ENCODE peak calls at places on chromosomes 1 and 21, in four cellular contexts. One of them, this sample, is unnamed.

GRCh38 chr1:59937636-59938210 is 11.2 kb upstream of the CYP2J2 start:
- DNase-seq in NCI-H2171 treated with DMSO at 0.1 percent for 48 hours: no peak
- DNase-seq in neuronal stem cell: no peak
- DNase-seq in activated CD4-positive, alpha-beta T cell treated with anti-CD3 and anti-CD28 coated beads, Interleukin-2, amount 50 U/mL, for 24 hours: no peak
- DNase-seq in this sample: no peak

GRCh38 chr1:10969267-10969970 is 43.0 kb upstream of the TARDBP start:
- DNase-seq in NCI-H2171 treated with DMSO at 0.1 percent for 48 hours: peak; percentile 85
- DNase-seq in neuronal stem cell: peak; percentile 38
- DNase-seq in activated CD4-positive, alpha-beta T cell treated with anti-CD3 and anti-CD28 coated beads, Interleukin-2, amount 50 U/mL, for 24 hours: no peak
- DNase-seq in this sample: no peak

GRCh38 chr21:45478115-45478801 is 64.0 kb downstream of the SLC19A1 start:
- DNase-seq in NCI-H2171 treated with DMSO at 0.1 percent for 48 hours: peak; percentile 53
- DNase-seq in neuronal stem cell: peak; percentile 61
- DNase-seq in activated CD4-positive, alpha-beta T cell treated with anti-CD3 and anti-CD28 coated beads, Interleukin-2, amount 50 U/mL, for 24 hours: peak; percentile 73
- DNase-seq in this sample: peak; percentile 17

GRCh38 chr1:54249798-54250497 is 50.0 kb downstream of the MRPL37 start:
- DNase-seq in NCI-H2171 treated with DMSO at 0.1 percent for 48 hours: no peak
- DNase-seq in neuronal stem cell: no peak
- DNase-seq in activated CD4-positive, alpha-beta T cell treated with anti-CD3 and anti-CD28 coated beads, Interleukin-2, amount 50 U/mL, for 24 hours: no peak
- DNase-seq in this sample: no peak

GRCh38 chr1:8392522-8392921 is 74.6 kb downstream of the SLC45A1 start:
- DNase-seq in NCI-H2171 treated with DMSO at 0.1 percent for 48 hours: no peak
- DNase-seq in neuronal stem cell: no peak
- DNase-seq in activated CD4-positive, alpha-beta T cell treated with anti-CD3 and anti-CD28 coated beads, Interleukin-2, amount 50 U/mL, for 24 hours: no peak
- DNase-seq in this sample: no peak

GRCh38 chr1:23619299-23620188 is 60.2 kb upstream of the ID3 start:
- DNase-seq in NCI-H2171 treated with DMSO at 0.1 percent for 48 hours: peak; percentile 79
- DNase-seq in neuronal stem cell: no peak
- DNase-seq in activated CD4-positive, alpha-beta T cell treated with anti-CD3 and anti-CD28 coated beads, Interleukin-2, amount 50 U/mL, for 24 hours: peak; percentile 67
- DNase-seq in this sample: no peak

GRCh38 chr1:95627244-95627643 is 393.2 kb downstream of the RWDD3 start:
- DNase-seq in NCI-H2171 treated with DMSO at 0.1 percent for 48 hours: no peak
- DNase-seq in neuronal stem cell: no peak
- DNase-seq in activated CD4-positive, alpha-beta T cell treated with anti-CD3 and anti-CD28 coated beads, Interleukin-2, amount 50 U/mL, for 24 hours: no peak
- DNase-seq in this sample: no peak

GRCh38 chr1:151989131-151989868 is 4.4 kb downstream of the S100A10 start:
- DNase-seq in NCI-H2171 treated with DMSO at 0.1 percent for 48 hours: no peak
- DNase-seq in neuronal stem cell: no peak
- DNase-seq in activated CD4-positive, alpha-beta T cell treated with anti-CD3 and anti-CD28 coated beads, Interleukin-2, amount 50 U/mL, for 24 hours: no peak
- DNase-seq in this sample: no peak

GRCh38 chr1:1670866-1671265 is 12.1 kb upstream of the CDK11B start:
- DNase-seq in NCI-H2171 treated with DMSO at 0.1 percent for 48 hours: no peak
- DNase-seq in neuronal stem cell: no peak
- DNase-seq in activated CD4-positive, alpha-beta T cell treated with anti-CD3 and anti-CD28 coated beads, Interleukin-2, amount 50 U/mL, for 24 hours: no peak
- DNase-seq in this sample: no peak

This sample was measured in DMS 273 treated with DMSO at 0.1 percent for 48 hours.